ENCODE peak calls at places on chromosomes 5 and 9, in seven cellular contexts. F is HuH-7.5; O is effector memory CD4-positive, alpha-beta T cell; D is aorta; J is stimulated activated CD8-positive, alpha-beta memory T cell treated with anti-CD3 and anti-CD28 coated beads, Interleukin-7, amount 100 ng/mL, for 1 hour; K is amniotic stem cell; H is HepG2. B is an unnamed sample.

GRCh38 chr5:17282283-17283120 is 65.1 kb downstream of the BASP1 start:
- DNase-seq in K (no peak), O (no peak), F (no peak), H (no peak), J (no peak), D (no peak), B (no peak)

GRCh38 chr9:14323083-14323968 is 9.4 kb upstream of the NFIB start:
- DNase-seq in H (no peak), F (no peak), D (no peak), K (no peak), O (no peak), J (no peak), B (no peak)

GRCh38 chr5:19986036-19986619 is 1.9 kb downstream of the CDH18 start:
- DNase-seq in O (no peak), D (no peak), J (no peak), K (no peak), H (no peak), F (no peak), B (no peak)

GRCh38 chr5:111758284-111758628 is 1.3 kb upstream of the NREP start:
- DNase-seq in D (no peak), O (no peak), J (no peak), K (no peak), H (no peak), F (no peak), B (no peak)

GRCh38 chr5:159018855-159019254 is 80.9 kb downstream of the EBF1 start:
- DNase-seq in D (no peak), O (no peak), H (no peak), J (no peak), K (no peak), F (no peak), B (no peak)

GRCh38 chr9:96008502-96009222 is 133.2 kb downstream of the ERCC6L2 start:
- DNase-seq in F (peak; percentile 64), D (no peak), O (no peak), J (no peak), K (no peak), H (no peak), B (no peak)

GRCh38 chr5:140018096-140018481 is 25.0 kb downstream of the NRG2 start:
- DNase-seq in O (no peak), K (no peak), F (no peak), J (no peak), D (no peak), H (no peak), B (no peak)

GRCh38 chr5:167998148-167998767 is 293.2 kb upstream of the WWC1 start:
- DNase-seq in F (no peak), O (no peak), K (no peak), J (no peak), H (no peak), D (no peak), B (no peak)

GRCh38 chr5:95880081-95880926 is 57.8 kb upstream of the GLRX start:
- DNase-seq in D (no peak), K (no peak), H (no peak), J (no peak), F (no peak), O (no peak), B (no peak)

GRCh38 chr9:31486630-31487029 is 897.8 kb upstream of the ACO1 start:
- DNase-seq in O (no peak), J (no peak), F (no peak), D (no peak), H (no peak), K (no peak), B (no peak)

B was measured in midbrain.